ENCODE peak calls at places on chromosomes 2 and 18, in five cellular contexts. F, I, V, H and Q are unnamed samples.

GRCh38 chr2:241949736-241950412 is 80.3 kb downstream of the RTP5 start:
- DNase-seq in I (no peak), V (no peak), F (no peak), H (no peak), Q (peak; percentile 41)

GRCh38 chr18:50190236-50190635 is 4.7 kb downstream of the MYO5B start:
- DNase-seq in I (peak; percentile 10), F (no peak), H (no peak), V (no peak), Q (no peak)

GRCh38 chr18:23228102-23229051 is 93.1 kb downstream of the CABLES1 start:
- DNase-seq in H (no peak), F (peak; percentile 23), I (peak; percentile 65), V (peak; percentile 97), Q (no peak)

GRCh38 chr2:221485500-221485870 is 86.6 kb downstream of the EPHA4 start:
- DNase-seq in H (no peak), V (no peak), I (no peak), F (no peak), Q (no peak)

GRCh38 chr2:169673921-169674320 is 20.3 kb downstream of the CFAP210 start:
- DNase-seq in H (no peak), V (no peak), I (no peak), F (no peak), Q (no peak)

GRCh38 chr2:47652041-47652713 is 130.8 kb upstream of the MSH6 start:
- DNase-seq in V (no peak), F (no peak), I (no peak), H (no peak), Q (no peak)

GRCh38 chr18:74625157-74625556 is 27.5 kb downstream of the ZNF407 start:
- DNase-seq in F (no peak), I (peak; percentile 23), V (no peak), H (no peak), Q (no peak)

GRCh38 chr2:159156834-159157233 is 129.7 kb downstream of the WDSUB1 start:
- DNase-seq in H (no peak), F (no peak), V (no peak), I (no peak), Q (no peak)

GRCh38 chr2:134441153-134441863 is 187.4 kb downstream of the MGAT5 start:
- DNase-seq in I (no peak), F (no peak), H (no peak), V (no peak), Q (no peak)

GRCh38 chr2:121565389-121566250 is 34.9 kb downstream of the RNU4ATAC start:
- DNase-seq in H (peak; percentile 15), V (no peak), I (no peak), F (peak; percentile 28), Q (no peak)

GRCh38 chr2:128812183-128812940 is 493.7 kb upstream of the HS6ST1 start:
- DNase-seq in V (no peak), H (no peak), I (no peak), F (no peak), Q (no peak)

GRCh38 chr18:23036611-23037259 is 98.5 kb upstream of the CABLES1 start:
- DNase-seq in F (no peak), I (no peak), V (no peak), H (no peak), Q (no peak)

GRCh38 chr18:49021433-49022129 is 70.8 kb upstream of the SMAD7 start:
- DNase-seq in V (peak; percentile 88), H (no peak), I (peak; percentile 56), F (peak; percentile 34), Q (no peak)

GRCh38 chr18:49019446-49020045 is 68.8 kb upstream of the SMAD7 start:
- DNase-seq in I (peak; percentile 11), F (no peak), H (no peak), V (no peak), Q (no peak)

GRCh38 chr18:49020621-49021021 is 69.9 kb upstream of the SMAD7 start:
- DNase-seq in V (no peak), F (no peak), H (no peak), I (no peak), Q (no peak)

GRCh38 chr18:49020129-49020528 is 69.4 kb upstream of the SMAD7 start:
- DNase-seq in F (no peak), H (no peak), I (no peak), V (no peak), Q (no peak)

GRCh38 chr18:49021076-49021432 is 70.3 kb upstream of the SMAD7 start:
- DNase-seq in F (no peak), H (no peak), V (no peak), I (no peak), Q (peak; percentile 58)
- H3K4me3 ChIP-seq in F (no peak overlapping the region), H (no peak overlapping the region), V (peak overlapping the region; percentile 43), I (no peak overlapping the region), Q (no peak overlapping the region)

GRCh38 chr18:57410749-57411148 is 24.4 kb upstream of the ONECUT2 start:
- DNase-seq in V (no peak), F (no peak), I (no peak), H (no peak), Q (no peak)

GRCh38 chr18:57404345-57404744 is 30.8 kb upstream of the ONECUT2 start:
- DNase-seq in F (no peak), H (no peak), I (no peak), V (no peak), Q (no peak)

GRCh38 chr18:57409650-57410049 is 25.5 kb upstream of the ONECUT2 start:
- DNase-seq in V (no peak), I (no peak), F (no peak), H (no peak), Q (no peak)
- H3K4me3 ChIP-seq in V (no peak overlapping the region), I (no peak overlapping the region), F (no peak overlapping the region), H (no peak overlapping the region), Q (no peak overlapping the region)

GRCh38 chr2:165952085-165952484 is 1.5 kb downstream of the TTC21B start:
- DNase-seq in H (no peak), F (no peak), V (no peak), I (no peak), Q (no peak)
- H3K4me3 ChIP-seq in H (peak overlapping the region; percentile 71), F (no peak overlapping the region), V (peak overlapping the region; percentile 81), I (peak overlapping the region; percentile 72), Q (peak overlapping the region; percentile 89)

DNA sequence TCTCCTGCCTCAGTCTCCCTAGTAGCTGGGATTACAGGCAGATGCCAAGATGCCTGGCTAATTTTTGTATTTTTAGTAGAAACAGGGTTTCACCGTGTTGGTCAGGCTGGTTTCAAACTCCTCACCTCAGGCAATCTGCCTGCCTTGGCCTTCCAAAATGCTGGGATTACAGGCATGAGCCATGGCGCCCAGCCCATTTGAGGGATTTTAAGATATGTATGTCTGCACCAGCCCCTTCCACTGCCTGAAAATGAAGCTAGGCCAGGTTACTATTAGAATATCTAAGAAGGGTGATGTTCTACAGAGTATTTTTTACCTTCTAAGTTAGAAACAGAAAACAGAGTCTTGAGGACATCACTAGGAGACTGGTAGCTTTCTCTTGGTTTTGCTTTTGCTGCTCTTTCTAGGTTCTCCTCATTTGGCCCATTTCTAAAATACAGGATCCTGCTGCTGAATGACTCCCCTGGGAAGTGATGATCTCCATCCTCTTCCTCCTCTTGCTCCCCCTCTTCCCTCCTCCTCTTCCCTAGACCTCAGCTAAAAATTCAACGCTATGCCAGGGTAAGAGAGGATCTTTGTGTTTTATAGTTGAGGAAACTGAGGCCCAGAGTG is 118.5 kb downstream of the MYCN start:
- DNase-seq in I (no peak), H (no peak), F (no peak), V (no peak), Q (no peak)
- H3K4me3 ChIP-seq in I (no peak overlapping the region), H (no peak overlapping the region), F (no peak overlapping the region), V (no peak overlapping the region), Q (no peak overlapping the region)

GRCh38 chr2:176827269-176827668 is 385.3 kb upstream of the HNRNPA3 start:
- DNase-seq in I (no peak), V (no peak), H (no peak), F (no peak), Q (no peak)

GRCh38 chr2:176832086-176832485 is 380.5 kb upstream of the HNRNPA3 start:
- DNase-seq in I (no peak), V (no peak), H (no peak), F (no peak), Q (no peak)

GRCh38 chr2:176826356-176826755 is 386.2 kb upstream of the HNRNPA3 start:
- DNase-seq in I (no peak), V (no peak), H (no peak), F (no peak), Q (no peak)

DNA sequence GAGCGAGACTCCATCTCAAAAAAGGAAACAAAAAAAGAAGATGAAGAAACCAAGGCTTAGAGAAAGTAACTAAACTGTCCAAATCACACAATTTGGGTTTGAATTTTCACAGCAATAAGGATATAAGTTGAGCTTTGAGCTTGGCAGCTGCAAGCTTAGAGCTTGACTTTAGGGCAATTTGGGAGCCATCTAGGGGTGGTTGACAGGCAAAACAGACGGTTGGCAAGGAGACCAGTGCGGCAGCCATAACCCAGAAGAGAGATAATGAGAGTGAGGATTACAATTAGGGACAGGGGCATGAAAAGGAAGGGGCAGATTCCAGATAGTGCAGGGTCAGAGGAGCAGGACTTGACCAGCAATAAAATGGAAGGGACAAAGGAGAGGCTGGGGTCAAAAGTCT is 382.2 kb upstream of the HNRNPA3 start:
- DNase-seq in F (no peak), V (peak; percentile 29), I (no peak), H (no peak), Q (no peak)
- H3K4me3 ChIP-seq in F (no peak overlapping the region), V (no peak overlapping the region), I (no peak overlapping the region), H (no peak overlapping the region), Q (no peak overlapping the region)

DNA sequence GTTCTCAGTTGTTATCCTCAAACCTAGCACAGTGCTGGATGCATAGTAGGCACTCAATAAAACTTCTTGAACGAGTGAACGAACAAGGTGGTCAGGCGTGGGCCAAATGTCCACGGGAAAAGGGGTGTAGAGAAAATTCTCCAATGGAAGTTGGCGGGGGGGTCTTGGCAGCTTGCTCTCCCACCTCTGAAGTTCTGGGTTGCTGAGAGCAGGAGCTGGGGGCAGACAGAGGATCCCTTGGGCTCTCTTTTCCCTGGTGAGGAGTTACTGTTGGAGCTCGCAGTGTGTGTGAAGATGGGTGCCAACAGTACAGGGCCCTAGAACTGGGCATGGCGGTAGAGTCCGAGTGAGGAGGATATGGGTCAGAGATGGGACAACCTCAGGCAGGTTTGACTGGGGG is 2.3 kb upstream of the CRYBA2 start:
- DNase-seq in V (no peak), I (no peak), H (no peak), F (no peak), Q (no peak)
- H3K4me3 ChIP-seq in V (no peak overlapping the region), I (no peak overlapping the region), H (no peak overlapping the region), F (no peak overlapping the region), Q (no peak overlapping the region)

GRCh38 chr2:176174850-176175728 is 13.4 kb upstream of the HOXD1 start:
- DNase-seq in I (no peak), F (no peak), H (no peak), V (no peak), Q (no peak)
- H3K4me3 ChIP-seq in I (no peak overlapping the region), F (no peak overlapping the region), H (no peak overlapping the region), V (no peak overlapping the region), Q (no peak overlapping the region)

DNA sequence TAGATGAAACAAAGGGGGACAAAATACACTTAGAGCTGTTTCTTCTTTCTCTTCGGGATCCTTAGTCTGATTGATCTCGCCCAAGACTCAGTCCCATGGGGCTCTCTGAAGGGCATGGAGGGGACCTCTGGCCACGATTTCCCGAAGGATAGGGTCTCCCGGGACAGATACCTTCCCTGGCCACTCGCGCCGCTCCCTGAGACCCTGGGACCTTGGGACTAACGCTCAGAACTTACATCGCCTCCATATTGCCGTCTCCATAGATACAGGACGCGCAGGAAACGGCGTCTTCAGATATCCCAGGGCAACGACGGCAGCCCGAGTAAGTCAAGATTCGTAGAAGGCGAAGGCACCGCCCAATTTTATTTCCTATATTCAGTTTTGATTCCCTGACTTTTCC is at the start of gene CFAP65:
- DNase-seq in I (peak; percentile 72), H (peak; percentile 15), F (no peak), V (no peak), Q (peak; percentile 39)
- H3K4me3 ChIP-seq in I (peak within 1 kb of the TSS; percentile 56), H (peak within 1 kb of the TSS; percentile 58), F (no peak within 1 kb of the TSS), V (no peak within 1 kb of the TSS), Q (no peak within 1 kb of the TSS)